ENCODE peak calls at places on chromosomes 4 and X, in nine cellular contexts. A is naive thymus-derived CD4-positive, alpha-beta T cell; W is activated CD4-positive, alpha-beta T cell treated with anti-CD3 and anti-CD28 coated beads, Interleukin-2, amount 10 ng/mL, durations not matched to agents 7 days and 5 days; P is hypothalamus; G is thoracic aorta; Q is neural progenitor cell; X is endothelial cell of umbilical vein; S is Ammon's horn; E is left cardiac atrium. H is an unnamed sample.

GRCh38 chr4:108991929-108992328 is 229.1 kb upstream of the ETNPPL start:
- DNase-seq in A (no peak), W (no peak), P (no peak), G (no peak), Q (no peak), X (no peak), S (no peak), E (no peak), H (no peak)

GRCh38 chrX:413322-414201 is 26.9 kb upstream of the PPP2R3B start:
- DNase-seq in A (no peak), W (no peak), P (no peak), G (no peak), Q (peak; percentile 81), X (peak; percentile 59), S (no peak), E (peak; percentile 64), H (no peak)

GRCh38 chr4:74098628-74098995 is 383 bp downstream of the CXCL2 start:
- DNase-seq in A (no peak), W (no peak), P (no peak), G (no peak), Q (no peak), X (peak; percentile 38), S (no peak), E (peak; percentile 28), H (no peak)

GRCh38 chr4:23956601-23957364 is 66.9 kb upstream of the PPARGC1A start:
- DNase-seq in A (no peak), W (no peak), P (no peak), G (no peak), Q (no peak), X (no peak), S (no peak), E (no peak), H (no peak)

GRCh38 chrX:40573763-40574162 is 7.0 kb upstream of the ATP6AP2 start:
- DNase-seq in A (no peak), W (peak; percentile 29), P (no peak), G (no peak), Q (no peak), X (peak; percentile 25), S (no peak), E (no peak), H (peak; percentile 37)

GRCh38 chr4:139809207-139810157 is 143.9 kb downstream of the MGST2 start:
- DNase-seq in A (no peak), W (no peak), P (no peak), G (no peak), Q (no peak), X (peak; percentile 69), S (no peak), E (no peak), H (no peak)

GRCh38 chr4:69057620-69058409 is 38.5 kb upstream of the UGT2B7 start:
- DNase-seq in A (no peak), W (no peak), P (no peak), G (no peak), Q (peak; percentile 72), X (no peak), S (peak; percentile 14), E (no peak), H (peak; percentile 50)

GRCh38 chr4:101356928-101357327 is 9.6 kb upstream of the PPP3CA start:
- DNase-seq in A (no peak), W (no peak), P (no peak), G (no peak), Q (no peak), X (peak; percentile 75), S (no peak), E (no peak), H (peak; percentile 41)

GRCh38 chrX:136168929-136169735 is 21.8 kb downstream of the FHL1 start:
- DNase-seq in A (no peak), W (no peak), P (no peak), G (peak; percentile 56), Q (peak; percentile 84), X (peak; percentile 92), S (peak; percentile 45), E (peak; percentile 42), H (no peak)

GRCh38 chr4:154364012-154364863 is 127.4 kb downstream of the DCHS2 start:
- DNase-seq in A (no peak), W (no peak), P (no peak), G (no peak), Q (no peak), X (no peak), S (no peak), E (peak; percentile 36), H (no peak)

GRCh38 chr4:185683896-185684295 is 128.1 kb downstream of the SORBS2 start:
- DNase-seq in A (no peak), W (no peak), P (no peak), G (no peak), Q (no peak), X (no peak), S (no peak), E (no peak), H (no peak)

GRCh38 chr4:5751918-5752802 is 41.2 kb downstream of the EVC start:
- DNase-seq in A (no peak), W (no peak), P (no peak), G (no peak), Q (peak; percentile 58), X (peak; percentile 59), S (no peak), E (no peak), H (no peak)

GRCh38 chrX:16827225-16827624 is 41.0 kb downstream of the TXLNG start:
- DNase-seq in A (no peak), W (no peak), P (no peak), G (no peak), Q (no peak), X (peak; percentile 22), S (no peak), E (no peak), H (no peak)

GRCh38 chrX:10486373-10486772 is 134.0 kb downstream of the MID1 start:
- DNase-seq in A (no peak), W (no peak), P (no peak), G (no peak), Q (no peak), X (peak; percentile 38), S (no peak), E (no peak), H (no peak)

GRCh38 chrX:318739-319578 is at the start of gene GTPBP6:
- DNase-seq in A (peak; percentile 100), W (peak; percentile 99), P (no peak), G (peak; percentile 99), Q (peak; percentile 100), X (peak; percentile 100), S (peak; percentile 100), E (peak; percentile 100), H (peak; percentile 96)

GRCh38 chr4:108240356-108240755 is 71.6 kb upstream of the LEF1 start:
- DNase-seq in A (no peak), W (no peak), P (no peak), G (no peak), Q (no peak), X (no peak), S (no peak), E (no peak), H (no peak)

GRCh38 chr4:169795585-169795984 is 37.8 kb upstream of the HPF1 start:
- DNase-seq in A (no peak), W (no peak), P (no peak), G (no peak), Q (no peak), X (no peak), S (no peak), E (no peak), H (no peak)

GRCh38 chr4:108172231-108172779 is 3.6 kb upstream of the LEF1 start:
- DNase-seq in A (peak; percentile 31), W (no peak), P (no peak), G (no peak), Q (peak; percentile 72), X (no peak), S (no peak), E (peak; percentile 22), H (peak; percentile 66)

GRCh38 chr4:8909548-8909947 is 37.9 kb upstream of the HMX1 start:
- DNase-seq in A (no peak), W (no peak), P (no peak), G (no peak), Q (no peak), X (no peak), S (no peak), E (no peak), H (no peak)

GRCh38 chrX:118350221-118350620 is 4.3 kb downstream of the WDR44 start:
- DNase-seq in A (no peak), W (no peak), P (no peak), G (no peak), Q (no peak), X (peak; percentile 31), S (no peak), E (no peak), H (peak; percentile 23)

GRCh38 chr4:188021548-188022249 is 26.1 kb downstream of the ZFP42 start:
- DNase-seq in A (no peak), W (no peak), P (no peak), G (no peak), Q (peak; percentile 39), X (no peak), S (no peak), E (no peak), H (no peak)

GRCh38 chr4:37793562-37793961 is 32.9 kb upstream of the PGM2 start:
- DNase-seq in A (no peak), W (peak; percentile 26), P (no peak), G (no peak), Q (peak; percentile 17), X (peak; percentile 13), S (peak; percentile 39), E (no peak), H (peak; percentile 12)

GRCh38 chr4:180304321-180304720 is 1938.9 kb upstream of the TENM3 start:
- DNase-seq in A (no peak), W (no peak), P (no peak), G (no peak), Q (no peak), X (no peak), S (no peak), E (no peak), H (no peak)

GRCh38 chrX:6959006-6959405 is 188.5 kb upstream of the STS start:
- DNase-seq in A (no peak), W (no peak), P (no peak), G (no peak), Q (peak; percentile 41), X (no peak), S (no peak), E (no peak), H (no peak)

GRCh38 chr4:105350859-105351494 is 122.9 kb downstream of the PPA2 start:
- DNase-seq in A (no peak), W (no peak), P (no peak), G (no peak), Q (no peak), X (peak; percentile 43), S (no peak), E (no peak), H (no peak)

GRCh38 chr4:87419578-87420249 is 2.7 kb upstream of the NUDT9 start:
- DNase-seq in A (no peak), W (no peak), P (no peak), G (no peak), Q (peak; percentile 40), X (peak; percentile 70), S (no peak), E (no peak), H (no peak)

GRCh38 chr4:55682295-55682694 is 46.2 kb upstream of the NMU start:
- DNase-seq in A (no peak), W (no peak), P (no peak), G (no peak), Q (no peak), X (no peak), S (no peak), E (no peak), H (no peak)

GRCh38 chr4:123651127-123651526 is 254.5 kb downstream of the SPRY1 start:
- DNase-seq in A (no peak), W (no peak), P (no peak), G (no peak), Q (no peak), X (no peak), S (peak; percentile 29), E (no peak), H (no peak)

GRCh38 chr4:167028976-167029375 is 205.3 kb downstream of the SPOCK3 start:
- DNase-seq in A (no peak), W (no peak), P (no peak), G (no peak), Q (no peak), X (no peak), S (no peak), E (no peak), H (no peak)

GRCh38 chr4:127634181-127634580 is 1.4 kb downstream of the INTU start:
- DNase-seq in A (no peak), W (no peak), P (no peak), G (no peak), Q (no peak), X (no peak), S (no peak), E (no peak), H (no peak)

GRCh38 chr4:6444587-6444986 is 27.8 kb downstream of the PPP2R2C start:
- DNase-seq in A (no peak), W (no peak), P (no peak), G (no peak), Q (no peak), X (no peak), S (no peak), E (no peak), H (no peak)

H was measured in MM.1S.